ENCODE peak calls at places on chromosome 5, in five cellular contexts. W is stimulated activated CD8-positive, alpha-beta memory T cell treated with anti-CD3 and anti-CD28 coated beads, Interleukin-15, amount 100 ng/mL, for 4 hours; J is hepatocyte; F is transverse colon; E is hypothalamus. X is an unnamed sample.

GRCh38 chr5:9239626-9240025 is 306.2 kb downstream of the SEMA5A start:
- DNase-seq in W (no peak), J (no peak), F (no peak), E (no peak), X (no peak)

GRCh38 chr5:9046756-9047481 is 499.0 kb downstream of the SEMA5A start:
- DNase-seq in W (no peak), J (peak), F (no peak), E (no peak), X (no peak)

GRCh38 chr5:133403741-133404364 is 208.5 kb downstream of the FSTL4 start:
- DNase-seq in W (no peak), J (no peak), F (no peak), E (no peak), X (no peak)

GRCh38 chr5:109281136-109281690 is 128.6 kb downstream of the PJA2 start:
- DNase-seq in W (no peak), J (no peak), F (peak), E (no peak), X (no peak)

GRCh38 chr5:140321796-140322195 is 18.9 kb upstream of the PFDN1 start:
- DNase-seq in W (no peak), J (no peak), F (peak), E (peak), X (peak)

GRCh38 chr5:157559301-157559700 is 16.3 kb downstream of the ADAM19 start:
- DNase-seq in W (no peak), J (peak), F (no peak), E (no peak), X (no peak)

GRCh38 chr5:173631478-173631877 is 15.0 kb upstream of the BOD1 start:
- DNase-seq in W (no peak), J (no peak), F (no peak), E (no peak), X (no peak)

GRCh38 chr5:176700239-176700847 is 53.1 kb downstream of the TSPAN17 start:
- DNase-seq in W (no peak), J (no peak), F (no peak), E (no peak), X (no peak)

GRCh38 chr5:115657883-115658233 is 32.0 kb upstream of the TMED7 start:
- DNase-seq in W (no peak), J (no peak), F (no peak), E (no peak), X (no peak)

GRCh38 chr5:154826-155225 is 36.5 kb upstream of the LRRC14B start:
- DNase-seq in W (no peak), J (no peak), F (no peak), E (no peak), X (no peak)

GRCh38 chr5:141835928-141836667 is 42.1 kb downstream of the PCDH1 start:
- DNase-seq in W (no peak), J (no peak), F (no peak), E (no peak), X (no peak)

GRCh38 chr5:36694351-36694750 is 87.9 kb downstream of the SLC1A3 start:
- DNase-seq in W (no peak), J (no peak), F (no peak), E (no peak), X (no peak)

GRCh38 chr5:59725393-59725768 is 168.1 kb downstream of the PDE4D start:
- DNase-seq in W (no peak), J (no peak), F (no peak), E (no peak), X (no peak)

GRCh38 chr5:149497357-149497756 is 53.9 kb downstream of the CSNK1A1 start:
- DNase-seq in W (no peak), J (peak), F (no peak), E (no peak), X (no peak)

GRCh38 chr5:32083981-32084430 is 90.1 kb downstream of the GOLPH3 start:
- DNase-seq in W (no peak), J (no peak), F (no peak), E (no peak), X (no peak)

GRCh38 chr5:119355244-119355635 is 579 bp upstream of the TNFAIP8 start:
- DNase-seq in W (no peak), J (peak), F (no peak), E (no peak), X (no peak)

GRCh38 chr5:132661231-132662003 is 3.4 kb downstream of the IL13 start:
- DNase-seq in W (no peak), J (no peak), F (no peak), E (no peak), X (no peak)

GRCh38 chr5:158268286-158268685 is 409.3 kb upstream of the CLINT1 start:
- DNase-seq in W (no peak), J (no peak), F (no peak), E (no peak), X (no peak)

GRCh38 chr5:54643679-54644078 is 126.1 kb downstream of the SNX18 start:
- DNase-seq in W (no peak), J (no peak), F (no peak), E (no peak), X (no peak)

GRCh38 chr5:56900858-56901578 is 8.4 kb upstream of the SETD9 start:
- DNase-seq in W (no peak), J (peak), F (no peak), E (no peak), X (no peak)

GRCh38 chr5:65066787-65067506 is 298.2 kb downstream of the CWC27 start:
- DNase-seq in W (no peak), J (no peak), F (no peak), E (no peak), X (no peak)

GRCh38 chr5:28190011-28190410 is 1151.6 kb upstream of the CDH9 start:
- DNase-seq in W (no peak), J (no peak), F (no peak), E (no peak), X (no peak)

X was measured in SIG-M5.